ENCODE peak calls at places on chromosomes 6 and 20, in four cellular contexts. I is neural progenitor cell, J is IMR-90, V is GM06990. W is an unnamed sample.

GRCh38 chr6:16681260-16681873 is 79.9 kb downstream of the ATXN1 start:
- DNase-seq in J (peak; percentile 96), I (no peak), V (no peak), W (no peak)

GRCh38 chr6:15303162-15303919 is 57.5 kb downstream of the JARID2 start:
- DNase-seq in V (no peak), I (peak; percentile 65), J (no peak), W (no peak)

GRCh38 chr20:37392441-37393195 is 46.7 kb downstream of the SRC start:
- DNase-seq in J (no peak), I (peak; percentile 41), V (no peak), W (no peak)

GRCh38 chr20:62043131-62043914 is 22.4 kb downstream of the TAF4 start:
- DNase-seq in J (peak; percentile 34), I (no peak), V (no peak), W (no peak)

GRCh38 chr20:53921443-53921973 is 148.9 kb downstream of the BCAS1 start:
- DNase-seq in J (no peak), V (no peak), I (no peak), W (peak; percentile 34)

GRCh38 chr6:154257074-154257473 is 99.5 kb downstream of the IPCEF1 start:
- DNase-seq in J (no peak), I (no peak), V (no peak), W (no peak)

GRCh38 chr6:136823128-136823660 is 802 bp downstream of the PEX7 start:
- DNase-seq in J (no peak), V (no peak), I (no peak), W (peak; percentile 61)

GRCh38 chr6:79812195-79812594 is 135.2 kb downstream of the ELOVL4 start:
- DNase-seq in V (no peak), I (no peak), J (no peak), W (no peak)

GRCh38 chr6:92559611-92560010 is 859.7 kb downstream of the EPHA7 start:
- DNase-seq in J (no peak), I (no peak), V (no peak), W (no peak)

GRCh38 chr6:144559865-144560603 is 274.9 kb downstream of the UTRN start:
- DNase-seq in I (no peak), J (peak; percentile 38), V (no peak), W (no peak)

GRCh38 chr6:43334466-43335095 is 26.0 kb upstream of the CRIP3 start:
- DNase-seq in J (peak; percentile 69), V (no peak), I (peak; percentile 73), W (no peak)

GRCh38 chr20:58717278-58718091 is 24.9 kb downstream of the NPEPL1 start:
- DNase-seq in V (no peak), I (no peak), J (no peak), W (peak; percentile 48)

GRCh38 chr6:32964776-32965175 is 3.6 kb upstream of the BRD2 start:
- DNase-seq in J (no peak), V (no peak), I (no peak), W (no peak)

GRCh38 chr6:21753571-21754108 is 160.1 kb downstream of the SOX4 start:
- DNase-seq in J (peak; percentile 97), I (no peak), V (no peak), W (no peak)

GRCh38 chr6:45654673-45655072 is 276.9 kb upstream of the SUPT3H start:
- DNase-seq in I (no peak), J (peak; percentile 47), V (no peak), W (peak; percentile 28)

GRCh38 chr6:170130201-170130621 is 160.7 kb downstream of the DLL1 start:
- DNase-seq in J (no peak), I (no peak), V (no peak), W (no peak)

GRCh38 chr6:81237226-81237625 is 515.3 kb downstream of the TENT5A start:
- DNase-seq in V (no peak), J (no peak), I (no peak), W (no peak)

GRCh38 chr20:5714261-5715041 is 35.8 kb upstream of the SHLD1 start:
- DNase-seq in I (peak; percentile 28), J (peak; percentile 24), V (peak; percentile 29), W (no peak)

GRCh38 chr20:50501970-50502745 is 8.0 kb upstream of the PTPN1 start:
- DNase-seq in V (no peak), J (no peak), I (no peak), W (no peak)

GRCh38 chr20:58752565-58752964 is 60.0 kb downstream of the NPEPL1 start:
- DNase-seq in J (no peak), V (no peak), I (no peak), W (no peak)

GRCh38 chr6:40832691-40833090 is 206.3 kb downstream of the UNC5CL start:
- DNase-seq in J (no peak), V (no peak), I (no peak), W (no peak)

GRCh38 chr20:56715902-56716519 is 86.9 kb downstream of the TFAP2C start:
- DNase-seq in J (no peak), I (no peak), V (no peak), W (no peak)

GRCh38 chr20:33352258-33353012 is 48.9 kb downstream of the CDK5RAP1 start:
- DNase-seq in I (no peak), J (no peak), V (no peak), W (no peak)

GRCh38 chr20:58048096-58048702 is 180.3 kb downstream of the ANKRD60 start:
- DNase-seq in V (no peak), J (peak; percentile 2), I (peak; percentile 79), W (no peak)

GRCh38 chr6:70672549-70672948 is 4.9 kb downstream of the SMAP1 start:
- DNase-seq in J (no peak), I (no peak), V (no peak), W (no peak)

DNA sequence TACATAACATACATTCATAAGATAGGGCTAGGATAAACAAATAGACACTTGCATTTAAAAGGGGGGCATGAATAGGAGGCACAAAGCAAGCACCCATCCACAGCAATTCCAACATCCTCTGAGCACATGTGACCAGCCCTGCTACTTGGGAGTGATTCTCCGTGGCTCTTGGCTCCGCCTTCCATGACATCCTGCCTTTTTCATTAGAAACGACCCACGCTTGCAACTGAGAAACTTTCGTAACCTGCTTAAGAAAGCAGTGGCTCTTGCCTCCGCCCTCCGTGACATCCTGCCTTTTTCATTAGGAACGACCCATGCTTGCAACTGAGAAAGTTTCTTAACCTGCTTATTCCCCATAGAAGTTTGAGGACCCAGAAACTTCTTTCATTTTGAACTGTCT is 53.4 kb upstream of the LRRC1 start:
- DNase-seq in I (no peak), V (no peak), J (no peak), W (no peak)
- H3K4me3 ChIP-seq in I (no peak overlapping the region), V (no peak overlapping the region), J (no peak overlapping the region), W (no peak overlapping the region)

GRCh38 chr6:135196739-135197510 is 15.8 kb downstream of the MYB start:
- DNase-seq in J (no peak), I (no peak), V (no peak), W (no peak)

GRCh38 chr6:135202821-135203220 is 21.7 kb downstream of the MYB start:
- DNase-seq in I (no peak), J (no peak), V (no peak), W (no peak)
- H3K36me3 ChIP-seq in I (peaks cover 15% of the 10 kb centered on the region), J (no peaks in the 10 kb centered on the region), V (peaks cover 4% of the 10 kb centered on the region), W (no peaks in the 10 kb centered on the region)

GRCh38 chr6:147925826-147926225 is 416.8 kb upstream of the SASH1 start:
- DNase-seq in I (no peak), J (no peak), V (no peak), W (no peak)
- TF ChIP-seq CTCF in I (no peak), J (no peak), V (no peak), W (no peak)

GRCh38 chr6:113762611-113763010 is 94.5 kb upstream of the MARCKS start:
- DNase-seq in J (no peak), V (no peak), I (no peak), W (no peak)
- H3K4me3 ChIP-seq in J (no peak overlapping the region), V (no peak overlapping the region), I (no peak overlapping the region), W (no peak overlapping the region)

GRCh38 chr20:17960927-17961599 is 7.5 kb downstream of the SNX5 start:
- DNase-seq in I (no peak), J (peak; percentile 66), V (no peak), W (no peak)
- H3K36me3 ChIP-seq in I (no peaks in the 10 kb centered on the region), J (peaks cover 16% of the 10 kb centered on the region), V (peaks cover 11% of the 10 kb centered on the region), W (no peaks in the 10 kb centered on the region)

W was measured in suprapubic skin.